ENCODE peak calls at places on chromosomes 13 and 19, in four cellular contexts. P is GM12878, S is SK-N-SH, N is H1. B is an unnamed sample.

GRCh38 chr13:109273326-109273751 is 513.0 kb downstream of the IRS2 start:
- DNase-seq in S (no peak), P (no peak), N (no peak), B (no peak)

GRCh38 chr19:48637948-48638830 is 1.0 kb upstream of the DBP start:
- DNase-seq in N (peak; percentile 82), P (no peak), S (peak; percentile 93), B (peak; percentile 75)

GRCh38 chr19:49676136-49676689 is 858 bp upstream of the PRMT1 start:
- DNase-seq in S (peak; percentile 83), P (peak; percentile 84), N (peak; percentile 82), B (peak; percentile 80)

GRCh38 chr13:79413521-79413920 is 7.5 kb upstream of the RBM26 start:
- DNase-seq in S (no peak), P (no peak), N (no peak), B (no peak)

GRCh38 chr19:7611541-7612279 is 16.0 kb downstream of the CAMSAP3 start:
- DNase-seq in N (no peak), P (no peak), S (no peak), B (no peak)

GRCh38 chr13:50910483-50910805 is 853 bp downstream of the RNASEH2B start:
- DNase-seq in S (peak; percentile 73), N (no peak), P (no peak), B (peak; percentile 29)

GRCh38 chr13:51838235-51838846 is 6.6 kb downstream of the TMEM272 start:
- DNase-seq in P (no peak), S (no peak), N (no peak), B (no peak)

GRCh38 chr19:1975081-1975480 is 34.1 kb downstream of the CSNK1G2 start:
- DNase-seq in P (no peak), N (no peak), S (no peak), B (no peak)

GRCh38 chr19:29439021-29439420 is 86.8 kb upstream of the VSTM2B start:
- DNase-seq in P (no peak), S (no peak), N (no peak), B (no peak)

GRCh38 chr19:50039968-50040367 is 14.2 kb downstream of the ZNF473 start:
- DNase-seq in N (no peak), S (no peak), P (no peak), B (peak; percentile 44)

GRCh38 chr13:28622286-28622685 is 36.6 kb upstream of the POMP start:
- DNase-seq in N (no peak), P (no peak), S (no peak), B (no peak)

GRCh38 chr19:18385675-18386542 is at the start of gene GDF15:
- DNase-seq in S (peak; percentile 76), P (no peak), N (no peak), B (peak; percentile 95)

GRCh38 chr19:11130824-11131455 is 24.6 kb downstream of the SPC24 start:
- DNase-seq in N (no peak), S (peak; percentile 86), P (no peak), B (peak; percentile 87)

GRCh38 chr19:48510421-48511268 is 990 bp downstream of the LMTK3 start:
- DNase-seq in P (no peak), N (no peak), S (peak; percentile 80), B (no peak)

GRCh38 chr19:435707-436412 is 25.0 kb downstream of the SHC2 start:
- DNase-seq in N (no peak), P (no peak), S (no peak), B (no peak)

GRCh38 chr19:2500157-2500556 is 24.2 kb downstream of the GADD45B start:
- DNase-seq in P (no peak), N (no peak), S (no peak), B (no peak)

GRCh38 chr13:28100149-28101121 is at the start of gene FLT3:
- DNase-seq in N (peak; percentile 49), S (peak; percentile 59), P (no peak), B (no peak)

GRCh38 chr19:33447336-33448158 is 74.0 kb downstream of the CEBPG start:
- DNase-seq in S (no peak), N (no peak), P (no peak), B (no peak)

GRCh38 chr19:12095111-12095790 is 30.7 kb downstream of the ZNF844 start:
- DNase-seq in N (no peak), S (no peak), P (no peak), B (no peak)

GRCh38 chr13:94707400-94708021 is 4.8 kb downstream of the SOX21 start:
- DNase-seq in S (peak; percentile 68), N (no peak), P (no peak), B (no peak)
- TF ChIP-seq SIN3A in S (no peak), N (no peak), P (no peak), B (no peak)

GRCh38 chr13:88908896-88909535 is 1237.8 kb downstream of the SLITRK5 start:
- DNase-seq in N (no peak), P (no peak), S (no peak), B (no peak)
- TF ChIP-seq TCF12 in N (no peak), P (no peak), S (no peak), B (no peak)

GRCh38 chr19:14015454-14016035 is 9.4 kb upstream of the RFX1 start:
- DNase-seq in P (peak; percentile 94), N (no peak), S (no peak), B (peak; percentile 37)

GRCh38 chr19:14006766-14007562 is 844 bp upstream of the RFX1 start:
- DNase-seq in P (no peak), S (peak; percentile 93), N (no peak), B (no peak)

GRCh38 chr19:14012378-14012915 is 6.3 kb upstream of the RFX1 start:
- DNase-seq in S (no peak), N (no peak), P (no peak), B (no peak)
- TF ChIP-seq SIN3A in S (no peak), N (no peak), P (no peak), B (no peak)

DNA sequence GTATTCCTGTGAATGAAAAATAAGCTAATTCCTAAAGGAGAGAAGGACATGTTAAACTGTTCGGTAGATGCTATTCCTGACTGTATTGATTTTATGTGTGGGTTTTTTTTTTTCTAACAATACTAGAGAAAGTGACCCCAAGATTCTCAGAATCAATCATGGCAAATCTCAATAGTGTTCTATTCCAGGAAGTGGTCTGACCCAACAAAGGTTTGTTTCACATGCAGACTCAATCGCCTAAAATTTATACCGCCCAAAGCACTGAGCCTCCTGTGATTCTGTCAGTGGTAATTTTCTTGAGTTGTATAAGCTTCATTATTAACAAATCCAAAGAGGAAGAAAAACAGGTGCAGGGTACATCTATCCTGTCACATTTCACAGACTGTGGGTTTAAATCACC is 293.7 kb downstream of the SUCLA2 start:
- DNase-seq in N (no peak), S (no peak), P (no peak), B (no peak)
- TF ChIP-seq TCF12 in N (no peak), S (no peak), P (no peak), B (no peak)

GRCh38 chr19:31826325-31826724 is 477.1 kb upstream of the TSHZ3 start:
- DNase-seq in P (no peak), S (no peak), N (no peak), B (no peak)

GRCh38 chr19:31821346-31821745 is 472.1 kb upstream of the TSHZ3 start:
- DNase-seq in N (no peak), S (no peak), P (no peak), B (no peak)

GRCh38 chr19:31819837-31820236 is 470.6 kb upstream of the TSHZ3 start:
- DNase-seq in P (no peak), N (no peak), S (no peak), B (no peak)

DNA sequence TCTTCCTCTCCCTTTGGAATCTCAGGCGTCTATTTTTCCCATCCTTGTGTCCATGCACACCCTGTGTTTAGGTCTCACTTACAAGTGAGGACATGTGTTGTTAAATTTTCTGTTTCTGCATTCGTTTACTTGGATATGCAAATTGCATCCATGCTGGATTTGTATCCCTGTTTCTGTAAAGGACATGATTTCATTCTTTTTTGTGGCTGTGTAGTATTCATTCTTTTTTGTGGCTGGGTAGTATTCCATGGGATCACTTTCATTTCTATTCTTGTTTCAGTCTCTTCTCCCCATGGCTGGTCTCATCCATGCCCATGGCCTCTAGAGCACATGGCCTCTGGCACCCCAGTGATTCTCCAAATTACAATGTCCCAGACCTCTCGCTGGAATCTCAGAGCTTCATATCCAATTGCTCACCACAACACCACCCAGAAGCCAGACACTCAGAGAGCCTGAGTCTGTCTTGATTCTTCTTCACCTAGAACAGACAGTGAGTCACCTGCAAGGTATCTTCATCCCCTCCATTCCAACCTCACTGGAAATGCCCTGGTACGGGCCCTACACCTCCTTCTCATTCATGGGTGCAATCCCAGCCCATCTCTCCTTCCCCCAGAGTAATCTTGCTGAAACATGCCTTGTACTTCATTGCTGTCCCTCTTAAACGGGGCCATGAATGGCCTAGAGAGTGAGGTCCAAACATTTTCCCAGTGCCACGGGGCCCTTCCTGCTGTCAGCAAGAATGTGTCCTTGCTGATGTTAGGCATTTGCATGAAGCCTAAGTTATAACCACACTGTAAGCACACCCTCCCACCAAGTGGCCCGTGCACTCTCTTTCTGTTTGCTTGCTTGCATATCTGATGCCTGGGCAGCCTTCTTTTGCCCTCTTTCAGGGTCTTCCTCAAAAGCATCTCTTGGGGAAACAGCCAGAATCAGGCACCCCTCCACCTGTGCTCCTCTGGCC is 476.2 kb upstream of the TSHZ3 start:
- DNase-seq in S (no peak), N (no peak), P (no peak), B (no peak)
- TF ChIP-seq SIN3A in S (no peak), N (no peak), P (no peak), B (no peak)

GRCh38 chr13:113918580-113918979 is 54.7 kb upstream of the GAS6 start:
- DNase-seq in S (no peak), P (no peak), N (no peak), B (no peak)

GRCh38 chr13:113917096-113917495 is 53.2 kb upstream of the GAS6 start:
- DNase-seq in P (no peak), N (no peak), S (no peak), B (no peak)

GRCh38 chr13:113916330-113916815 is 52.5 kb upstream of the GAS6 start:
- DNase-seq in N (no peak), S (no peak), P (no peak), B (no peak)

GRCh38 chr13:113918981-113919646 is 54.8 kb downstream of the C13orf46 start:
- DNase-seq in P (no peak), N (no peak), S (no peak), B (no peak)

GRCh38 chr13:113917523-113918371 is 53.9 kb upstream of the GAS6 start:
- DNase-seq in S (no peak), P (no peak), N (no peak), B (no peak)
- TF ChIP-seq TCF12 in S (no peak), P (no peak), N (no peak), B (no peak)

GRCh38 chr19:58361900-58362271 is 665 bp downstream of the ZNF497 start:
- DNase-seq in N (no peak), S (peak; percentile 83), P (no peak), B (peak; percentile 49)
- TF ChIP-seq SIN3A in N (no peak), S (no peak), P (no peak), B (no peak)

DNA sequence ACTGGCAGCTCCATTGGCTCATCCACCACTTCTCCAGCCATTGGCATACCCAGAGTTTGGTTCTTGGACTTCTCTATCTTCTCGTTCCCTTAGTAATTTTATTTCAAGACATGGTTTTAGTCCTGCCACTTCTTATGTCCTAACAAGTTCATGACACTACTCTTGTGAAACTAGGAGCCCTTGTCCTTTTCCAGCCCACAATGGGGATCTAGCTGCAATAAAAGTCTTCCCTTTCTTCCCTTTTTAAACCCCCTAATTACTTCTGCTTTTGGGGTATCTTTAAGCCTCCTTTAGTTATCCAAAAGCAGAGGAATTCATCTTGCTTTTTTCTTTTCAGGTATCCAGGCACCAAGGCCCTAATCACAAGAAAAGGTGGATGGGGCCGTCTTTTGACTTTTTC is 2.9 kb upstream of the RCBTB2 start:
- DNase-seq in P (no peak), N (no peak), S (no peak), B (no peak)
- TF ChIP-seq TCF12 in P (no peak), N (no peak), S (no peak), B (no peak)